ENCODE peak calls at places on chromosomes 16 and 17, in four cellular contexts. O is NCI-H460; E is CD4-positive, alpha-beta T cell; H is CD8-positive, alpha-beta T cell. M is an unnamed sample.

GRCh38 chr16:75340715-75341500 is 89.5 kb upstream of the BCAR1 start:
- DNase-seq in H (no peak), E (no peak), O (no peak), M (no peak)

GRCh38 chr16:55480228-55480655 is 1.2 kb downstream of the MMP2 start:
- DNase-seq in E (no peak), H (no peak), O (no peak), M (no peak)

GRCh38 chr17:40859536-40859935 is 7.5 kb downstream of the KRT12 start:
- DNase-seq in E (no peak), O (no peak), H (no peak), M (no peak)

GRCh38 chr17:48262982-48263586 is 155.5 kb downstream of the SNX11 start:
- DNase-seq in E (no peak), O (peak; percentile 11), H (no peak), M (no peak)

GRCh38 chr17:72126575-72127486 is 6.0 kb downstream of the SOX9 start:
- DNase-seq in H (no peak), O (no peak), E (no peak), M (no peak)

GRCh38 chr17:41966453-41967140 is at the start of gene CNP:
- DNase-seq in H (peak; percentile 92), E (peak; percentile 94), O (peak; percentile 84), M (peak; percentile 89)

GRCh38 chr17:17084317-17084835 is 42.1 kb downstream of the MPRIP start:
- DNase-seq in O (no peak), E (no peak), H (no peak), M (no peak)

GRCh38 chr17:66514227-66514806 is 211.9 kb downstream of the PRKCA start:
- DNase-seq in H (no peak), E (no peak), O (no peak), M (no peak)

M was measured in T-cell.